ENCODE peak calls at places on chromosomes 13 and 19, in five cellular contexts. Z, P, N, L and T are unnamed samples.
A peak's percentile ranks its signal among the peaks of the same experiment; 100 is the strongest.

GRCh38 chr19:31278555-31279435 is 70.4 kb downstream of the TSHZ3 start:
- DNase-seq in Z (no peak), P (no peak), N (no peak), L (no peak), T (no peak)

GRCh38 chr19:19064811-19065745 is 1.3 kb downstream of the SLC25A42 start:
- DNase-seq in Z (no peak), P (no peak), N (no peak), L (peak; percentile 25), T (no peak)

GRCh38 chr13:46341112-46341711 is 45.8 kb downstream of the RUBCNL start:
- DNase-seq in Z (peak; percentile 80), P (peak; percentile 87), N (no peak), L (no peak), T (peak; percentile 82)

GRCh38 chr13:104779311-104779710 is 1713.1 kb upstream of the SLC10A2 start:
- DNase-seq in Z (peak; percentile 24), P (peak; percentile 26), N (no peak), L (no peak), T (peak; percentile 43)

GRCh38 chr13:63910406-63910957 is 2494.8 kb upstream of the PCDH20 start:
- DNase-seq in Z (no peak), P (peak; percentile 2), N (no peak), L (no peak), T (peak; percentile 5)

GRCh38 chr13:30797847-30798246 is 62.5 kb downstream of the ALOX5AP start:
- DNase-seq in Z (no peak), P (no peak), N (no peak), L (no peak), T (no peak)

GRCh38 chr13:22198001-22198400 is 527.1 kb downstream of the FGF9 start:
- DNase-seq in Z (no peak), P (no peak), N (no peak), L (peak; percentile 19), T (no peak)

GRCh38 chr13:33280923-33281322 is 4.6 kb downstream of the STARD13 start:
- DNase-seq in Z (no peak), P (no peak), N (no peak), L (no peak), T (no peak)

GRCh38 chr19:51552996-51553725 is 17.9 kb upstream of the ZNF175 start:
- DNase-seq in Z (peak; percentile 29), P (peak; percentile 70), N (no peak), L (peak; percentile 14), T (no peak)

GRCh38 chr19:16593181-16593580 is 21.0 kb upstream of the SLC35E1 start:
- DNase-seq in Z (no peak), P (no peak), N (no peak), L (no peak), T (no peak)

GRCh38 chr13:109803822-109804221 is 17.4 kb upstream of the IRS2 start:
- DNase-seq in Z (no peak), P (no peak), N (no peak), L (peak; percentile 71), T (no peak)

GRCh38 chr19:14434543-14435319 is 1.6 kb downstream of the PKN1 start:
- DNase-seq in Z (peak; percentile 80), P (peak; percentile 79), N (peak; percentile 63), L (peak; percentile 55), T (no peak)

GRCh38 chr13:92303428-92303827 is 905.0 kb downstream of the GPC5 start:
- DNase-seq in Z (peak; percentile 6), P (peak; percentile 6), N (no peak), L (no peak), T (peak; percentile 43)

GRCh38 chr13:110811008-110811720 is 97.7 kb downstream of the ING1 start:
- DNase-seq in Z (peak; percentile 28), P (no peak), N (no peak), L (no peak), T (no peak)

GRCh38 chr19:12994701-12995595 is at the start of gene NFIX:
- DNase-seq in Z (peak; percentile 52), P (no peak), N (no peak), L (peak; percentile 68), T (no peak)

GRCh38 chr13:104953588-104953987 is 1581.9 kb downstream of the EFNB2 start:
- DNase-seq in Z (peak; percentile 49), P (no peak), N (no peak), L (no peak), T (peak; percentile 56)

GRCh38 chr19:46898731-46899130 is 37.9 kb downstream of the ARHGAP35 start:
- DNase-seq in Z (no peak), P (peak; percentile 67), N (no peak), L (no peak), T (no peak)

GRCh38 chr19:33159893-33160292 is 28.0 kb downstream of the WDR88 start:
- DNase-seq in Z (no peak), P (no peak), N (no peak), L (no peak), T (no peak)

GRCh38 chr19:38399081-38399480 is 3.8 kb upstream of the FAM98C start:
- DNase-seq in Z (no peak), P (no peak), N (no peak), L (no peak), T (no peak)

GRCh38 chr19:5718032-5718578 is 1.8 kb downstream of the LONP1 start:
- DNase-seq in Z (peak; percentile 45), P (peak; percentile 62), N (no peak), L (no peak), T (peak; percentile 17)
- H3K4me3 ChIP-seq in Z (peak overlapping the region; percentile 99), P (peak overlapping the region; percentile 92), N (peak overlapping the region; percentile 99), L (no peak overlapping the region), T (peak overlapping the region; percentile 97)

GRCh38 chr19:48415395-48415794 is 21.9 kb downstream of the GRIN2D start:
- DNase-seq in Z (no peak), P (peak; percentile 65), N (peak; percentile 31), L (peak; percentile 95), T (no peak)
- H3K4me3 ChIP-seq in Z (no peak overlapping the region), P (peak overlapping the region; percentile 43), N (peak overlapping the region; percentile 48), L (no peak overlapping the region), T (peak overlapping the region; percentile 18)

GRCh38 chr13:53783466-53783865 is 754.9 kb downstream of the OLFM4 start:
- DNase-seq in Z (no peak), P (no peak), N (no peak), L (peak; percentile 36), T (no peak)

GRCh38 chr13:53781941-53782340 is 753.3 kb downstream of the OLFM4 start:
- DNase-seq in Z (no peak), P (no peak), N (no peak), L (no peak), T (no peak)

GRCh38 chr13:53775807-53776206 is 747.2 kb downstream of the OLFM4 start:
- DNase-seq in Z (no peak), P (no peak), N (no peak), L (no peak), T (no peak)

GRCh38 chr13:53782400-53783030 is 753.9 kb downstream of the OLFM4 start:
- DNase-seq in Z (peak; percentile 1), P (peak; percentile 15), N (no peak), L (peak; percentile 72), T (peak; percentile 6)

DNA sequence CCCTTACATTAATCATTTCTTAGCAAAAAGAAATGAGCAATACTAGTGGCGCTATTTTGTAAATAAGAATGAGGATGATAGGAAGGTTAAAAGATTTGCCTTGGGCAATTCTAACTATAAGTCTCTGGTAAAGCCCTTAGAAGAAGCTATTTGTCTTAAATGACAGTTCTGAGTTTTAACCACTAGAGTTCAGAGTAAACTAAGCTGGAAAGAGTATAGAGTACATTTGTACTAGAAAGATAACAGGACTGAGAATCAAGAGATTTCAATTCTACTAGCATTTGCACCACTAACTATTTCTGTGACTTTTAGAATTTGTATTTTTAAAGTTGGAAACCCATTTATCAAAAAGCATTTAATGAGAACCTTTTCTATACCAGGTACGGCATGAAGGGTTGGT is 750.3 kb downstream of the OLFM4 start:
- DNase-seq in Z (no peak), P (no peak), N (no peak), L (no peak), T (no peak)
- H3K4me3 ChIP-seq in Z (no peak overlapping the region), P (no peak overlapping the region), N (no peak overlapping the region), L (no peak overlapping the region), T (no peak overlapping the region)

GRCh38 chr13:43782686-43783085 is 4.1 kb downstream of the ENOX1 start:
- DNase-seq in Z (no peak), P (no peak), N (no peak), L (no peak), T (no peak)
- H3K4me3 ChIP-seq in Z (no peak overlapping the region), P (no peak overlapping the region), N (no peak overlapping the region), L (no peak overlapping the region), T (no peak overlapping the region)

GRCh38 chr19:36421749-36422481 is 3.5 kb upstream of the ZFP82 start:
- DNase-seq in Z (no peak), P (no peak), N (no peak), L (no peak), T (no peak)
- H3K4me3 ChIP-seq in Z (peak overlapping the region; percentile 45), P (peak overlapping the region; percentile 48), N (peak overlapping the region; percentile 75), L (no peak overlapping the region), T (peak overlapping the region; percentile 49)

GRCh38 chr13:77028202-77028601 is 1.2 kb upstream of the FBXL3 start:
- DNase-seq in Z (peak; percentile 36), P (peak; percentile 44), N (no peak), L (peak; percentile 25), T (no peak)
- H3K4me3 ChIP-seq in Z (peak overlapping the region; percentile 78), P (no peak overlapping the region), N (peak overlapping the region; percentile 100), L (no peak overlapping the region), T (no peak overlapping the region)